ENCODE peak calls at places on chromosomes 3 and 15, in nine cellular contexts. L, M, J, N, P, V, T, Q and O are unnamed samples.

GRCh38 chr3:139674585-139675260 is 3.0 kb downstream of the NMNAT3 start:
- DNase-seq in L (no peak), M (no peak), J (no peak), N (no peak), P (no peak), V (no peak), T (no peak), Q (no peak), O (no peak)

GRCh38 chr15:61216519-61216918 is 12.6 kb downstream of the RORA start:
- DNase-seq in L (no peak), M (no peak), J (no peak), N (no peak), P (no peak), V (no peak), T (no peak), Q (no peak), O (no peak)

GRCh38 chr3:123658118-123658859 is 73.4 kb upstream of the HACD2 start:
- DNase-seq in L (peak), M (peak), J (no peak), N (no peak), P (peak), V (no peak), T (no peak), Q (peak), O (no peak)

GRCh38 chr3:11132861-11133260 is 21.4 kb upstream of the HRH1 start:
- DNase-seq in L (no peak), M (no peak), J (no peak), N (no peak), P (no peak), V (no peak), T (no peak), Q (no peak), O (no peak)

GRCh38 chr3:46999516-47000197 is 20.2 kb downstream of the NBEAL2 start:
- DNase-seq in L (no peak), M (no peak), J (no peak), N (no peak), P (no peak), V (no peak), T (no peak), Q (no peak), O (no peak)

GRCh38 chr3:170584585-170585007 is 1.3 kb downstream of the SLC7A14 start:
- DNase-seq in L (peak), M (peak), J (peak), N (peak), P (peak), V (peak), T (peak), Q (peak), O (peak)

GRCh38 chr15:97037080-97037479 is 706.6 kb downstream of the NR2F2 start:
- DNase-seq in L (no peak), M (no peak), J (no peak), N (no peak), P (no peak), V (no peak), T (no peak), Q (no peak), O (peak)

GRCh38 chr3:176919836-176920760 is 277.2 kb downstream of the TBL1XR1 start:
- DNase-seq in L (peak), M (peak), J (no peak), N (no peak), P (peak), V (no peak), T (no peak), Q (peak), O (no peak)

GRCh38 chr3:104885214-104885814 is 481.4 kb upstream of the ALCAM start:
- DNase-seq in L (peak), M (no peak), J (no peak), N (no peak), P (no peak), V (no peak), T (no peak), Q (no peak), O (no peak)

GRCh38 chr15:77550275-77551251 is 82.1 kb downstream of the LINGO1 start:
- DNase-seq in L (peak), M (no peak), J (no peak), N (no peak), P (no peak), V (no peak), T (no peak), Q (peak), O (no peak)

GRCh38 chr3:90011136-90011535 is 903.7 kb downstream of the EPHA3 start:
- DNase-seq in L (no peak), M (no peak), J (no peak), N (no peak), P (no peak), V (no peak), T (no peak), Q (peak), O (no peak)

GRCh38 chr3:126355777-126356372 is 1.3 kb downstream of the KLF15 start:
- DNase-seq in L (no peak), M (peak), J (no peak), N (peak), P (peak), V (peak), T (no peak), Q (peak), O (peak)

GRCh38 chr3:173921741-173922140 is 524.2 kb downstream of the NLGN1 start:
- DNase-seq in L (no peak), M (no peak), J (no peak), N (no peak), P (no peak), V (no peak), T (no peak), Q (no peak), O (peak)

GRCh38 chr15:27639595-27639994 is 459.5 kb downstream of the OCA2 start:
- DNase-seq in L (no peak), M (no peak), J (no peak), N (no peak), P (no peak), V (no peak), T (no peak), Q (no peak), O (no peak)

GRCh38 chr15:101070024-101070423 is 150.9 kb downstream of the LRRK1 start:
- DNase-seq in L (no peak), M (no peak), J (no peak), N (no peak), P (no peak), V (no peak), T (no peak), Q (no peak), O (no peak)

GRCh38 chr3:141152801-141153678 is 78.6 kb upstream of the PXYLP1 start:
- DNase-seq in L (no peak), M (no peak), J (no peak), N (no peak), P (peak), V (no peak), T (no peak), Q (no peak), O (no peak)

GRCh38 chr15:58546066-58546591 is 114.3 kb downstream of the LIPC start:
- DNase-seq in L (peak), M (no peak), J (no peak), N (no peak), P (no peak), V (no peak), T (no peak), Q (no peak), O (no peak)

GRCh38 chr3:96966181-96966929 is 152.0 kb downstream of the EPHA6 start:
- DNase-seq in L (no peak), M (no peak), J (no peak), N (no peak), P (no peak), V (no peak), T (no peak), Q (no peak), O (no peak)

GRCh38 chr3:128933213-128933921 is 53.9 kb downstream of the ACAD9 start:
- DNase-seq in L (no peak), M (no peak), J (no peak), N (no peak), P (no peak), V (no peak), T (no peak), Q (no peak), O (no peak)

GRCh38 chr3:69739204-69740102 is at the start of gene MITF:
- DNase-seq in L (peak), M (peak), J (peak), N (peak), P (peak), V (peak), T (no peak), Q (peak), O (peak)

GRCh38 chr15:70034141-70034540 is 63.6 kb downstream of the TLE3 start:
- DNase-seq in L (no peak), M (no peak), J (no peak), N (no peak), P (no peak), V (no peak), T (no peak), Q (no peak), O (no peak)